ENCODE peak calls at places on chromosomes 11 and 22, in five cellular contexts. D, P, L, Q and K are unnamed samples.

GRCh38 chr11:72446929-72447753 is 12.8 kb upstream of the CLPB start:
- DNase-seq in D (peak), P (no peak), L (no peak), Q (no peak), K (peak)

GRCh38 chr11:37504066-37504611 is 906.1 kb upstream of the RAG2 start:
- DNase-seq in D (peak), P (no peak), L (no peak), Q (no peak), K (no peak)

GRCh38 chr11:47907499-47907898 is 59.3 kb upstream of the NUP160 start:
- DNase-seq in D (no peak), P (no peak), L (no peak), Q (no peak), K (no peak)

GRCh38 chr11:96554236-96554635 is 164.4 kb downstream of the JRKL start:
- DNase-seq in D (no peak), P (no peak), L (no peak), Q (no peak), K (no peak)

GRCh38 chr11:128509990-128510389 is 77.4 kb downstream of the ETS1 start:
- DNase-seq in D (peak), P (no peak), L (no peak), Q (no peak), K (no peak)

GRCh38 chr11:112477152-112477928 is 216.7 kb upstream of the PLET1 start:
- DNase-seq in D (peak), P (no peak), L (no peak), Q (no peak), K (no peak)

GRCh38 chr22:28141614-28142013 is 222.6 kb upstream of the PITPNB start:
- DNase-seq in D (peak), P (no peak), L (no peak), Q (no peak), K (no peak)

GRCh38 chr11:120273432-120273831 is 33.5 kb downstream of the POU2F3 start:
- DNase-seq in D (no peak), P (no peak), L (no peak), Q (no peak), K (no peak)

GRCh38 chr11:128116447-128117240 is 470.7 kb downstream of the ETS1 start:
- DNase-seq in D (peak), P (no peak), L (no peak), Q (no peak), K (no peak)

GRCh38 chr11:46456676-46457432 is 65.3 kb upstream of the CHRM4 start:
- DNase-seq in D (no peak), P (no peak), L (no peak), Q (no peak), K (no peak)

GRCh38 chr11:96967616-96968015 is 577.8 kb downstream of the JRKL start:
- DNase-seq in D (no peak), P (no peak), L (no peak), Q (no peak), K (no peak)

GRCh38 chr11:126716456-126717083 is 284.0 kb downstream of the KIRREL3 start:
- DNase-seq in D (peak), P (no peak), L (no peak), Q (peak), K (peak)

GRCh38 chr22:44347549-44347948 is 34.8 kb upstream of the SHISAL1 start:
- DNase-seq in D (no peak), P (no peak), L (no peak), Q (no peak), K (no peak)

GRCh38 chr11:889261-889660 is 21.3 kb downstream of the CHID1 start:
- DNase-seq in D (no peak), P (no peak), L (no peak), Q (no peak), K (no peak)

GRCh38 chr11:44979536-44980399 is 29.1 kb upstream of the TP53I11 start:
- DNase-seq in D (peak), P (peak), L (no peak), Q (no peak), K (no peak)

GRCh38 chr11:46659908-46660307 is 40.5 kb downstream of the ARHGAP1 start:
- DNase-seq in D (no peak), P (no peak), L (no peak), Q (no peak), K (no peak)

GRCh38 chr11:65444314-65445051 is 21.9 kb downstream of the NEAT1 start:
- DNase-seq in D (peak), P (no peak), L (no peak), Q (peak), K (no peak)

GRCh38 chr11:12287009-12287373 is 90.4 kb upstream of the PARVA start:
- DNase-seq in D (peak), P (no peak), L (no peak), Q (peak), K (no peak)

GRCh38 chr11:44848203-44848962 is 102.3 kb downstream of the TP53I11 start:
- DNase-seq in D (no peak), P (no peak), L (no peak), Q (no peak), K (no peak)

GRCh38 chr11:36070215-36070976 is 126.5 kb downstream of the LDLRAD3 start:
- DNase-seq in D (no peak), P (no peak), L (no peak), Q (no peak), K (no peak)

GRCh38 chr22:26330971-26331625 is 98.0 kb upstream of the ASPHD2 start:
- DNase-seq in D (peak), P (no peak), L (peak), Q (peak), K (peak)